ENCODE peak calls at places on chromosomes 7 and 10, in four cellular contexts. C is GM12878, A is HepG2, F is SK-N-SH. X is an unnamed sample.

GRCh38 chr7:155881471-155882350 is 69.4 kb upstream of the SHH start:
- DNase-seq in C (no peak), A (no peak), F (no peak), X (no peak)

GRCh38 chr10:24944512-24945255 is 7.7 kb downstream of the PRTFDC1 start:
- DNase-seq in A (peak), C (no peak), F (no peak), X (peak)

GRCh38 chr7:142440219-142441073 is 182.6 kb upstream of the PRSS58 start:
- DNase-seq in A (peak), F (no peak), C (no peak), X (no peak)

GRCh38 chr7:138975343-138976104 is 5.7 kb downstream of the KIAA1549 start:
- DNase-seq in F (peak), C (no peak), A (no peak), X (no peak)

GRCh38 chr7:134548877-134549276 is at the start of gene AKR1B15:
- DNase-seq in A (no peak), F (no peak), C (peak), X (peak)

GRCh38 chr10:113053091-113053490 is 103.0 kb downstream of the TCF7L2 start:
- DNase-seq in F (no peak), A (no peak), C (no peak), X (no peak)

GRCh38 chr10:125006188-125006680 is 64.3 kb downstream of the ZRANB1 start:
- DNase-seq in F (no peak), A (no peak), C (no peak), X (no peak)

GRCh38 chr7:125481323-125481722 is 551.7 kb upstream of the POT1 start:
- DNase-seq in A (no peak), C (no peak), F (no peak), X (no peak)

GRCh38 chr7:23530355-23530754 is 1.4 kb downstream of the TRA2A start:
- DNase-seq in A (peak), C (no peak), F (peak), X (peak)

GRCh38 chr7:98722402-98722801 is 105.3 kb downstream of the NPTX2 start:
- DNase-seq in A (no peak), F (no peak), C (no peak), X (no peak)

GRCh38 chr10:122782911-122783310 is 62.7 kb downstream of the CUZD1 start:
- DNase-seq in C (no peak), A (no peak), F (no peak), X (no peak)

GRCh38 chr10:5861269-5862031 is 28.2 kb downstream of the ANKRD16 start:
- DNase-seq in C (no peak), A (peak), F (no peak), X (peak)

GRCh38 chr7:38306914-38307313 is 33.5 kb upstream of the TARP start:
- DNase-seq in F (no peak), C (no peak), A (no peak), X (no peak)

GRCh38 chr10:2944788-2945187 is 122.6 kb upstream of the PFKP start:
- DNase-seq in F (no peak), A (no peak), C (no peak), X (no peak)

GRCh38 chr10:67115972-67116371 is 190.1 kb downstream of the LRRTM3 start:
- DNase-seq in C (no peak), A (no peak), F (no peak), X (no peak)

GRCh38 chr7:23593706-23594105 is 3.5 kb upstream of the CCDC126 start:
- DNase-seq in C (no peak), A (no peak), F (no peak), X (no peak)

GRCh38 chr10:28774051-28774995 is 97.0 kb downstream of the BAMBI start:
- DNase-seq in F (peak), C (no peak), A (peak), X (no peak)

GRCh38 chr7:134651991-134652390 is 5.3 kb downstream of the BPGM start:
- DNase-seq in F (no peak), A (no peak), C (no peak), X (no peak)

GRCh38 chr10:22988581-22989360 is 60.9 kb downstream of the ARMC3 start:
- DNase-seq in C (peak), F (peak), A (peak), X (peak)

GRCh38 chr7:98810166-98810802 is 59.5 kb downstream of the TMEM130 start:
- DNase-seq in F (peak), A (no peak), C (no peak), X (no peak)

GRCh38 chr7:98049034-98049433 is 57.6 kb upstream of the LMTK2 start:
- DNase-seq in C (no peak), A (no peak), F (no peak), X (no peak)

GRCh38 chr7:138606251-138606650 is 94.9 kb downstream of the SVOPL start:
- DNase-seq in A (no peak), F (no peak), C (no peak), X (no peak)

DNA sequence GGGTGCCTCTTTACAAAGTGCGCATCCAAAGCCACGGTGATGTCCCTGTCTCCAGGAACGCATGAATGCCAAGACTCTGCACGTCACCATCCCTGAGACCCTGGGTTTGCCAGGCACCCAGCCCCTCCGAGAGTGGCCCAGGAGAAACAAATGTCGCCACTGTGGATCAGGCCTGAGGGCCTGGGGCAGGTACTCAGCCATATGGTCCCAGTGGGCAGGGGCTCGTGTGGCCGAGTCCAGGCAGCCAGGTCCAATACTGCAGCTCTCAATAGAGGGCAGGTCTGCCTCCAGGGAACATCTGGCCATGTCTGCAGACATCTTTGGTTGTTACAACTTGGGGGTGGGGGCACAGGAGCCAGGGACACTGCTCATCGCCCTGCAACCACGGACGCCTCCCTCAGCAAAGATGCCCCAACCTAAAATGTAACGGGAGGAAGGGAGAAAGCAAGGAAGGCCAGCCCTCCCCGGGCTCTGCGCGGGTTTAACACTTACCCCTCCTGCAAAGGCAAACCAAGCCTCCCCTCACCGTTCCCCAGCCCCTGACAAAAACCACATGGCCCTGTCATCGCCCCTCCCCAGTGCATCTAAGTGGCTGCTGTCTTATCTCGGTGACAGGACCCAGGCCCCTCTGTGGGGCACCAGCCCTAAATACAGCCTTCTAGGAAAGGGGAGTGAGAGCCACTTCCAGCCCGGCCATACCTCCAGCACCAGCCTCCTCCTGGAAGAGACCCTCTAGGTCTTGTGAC is 10.3 kb upstream of the PAPOLB start:
- DNase-seq in F (peak), C (no peak), A (no peak), X (no peak)
- TF ChIP-seq PBX3 in F (peak), C (no peak), A (no peak), X (no peak)

DNA sequence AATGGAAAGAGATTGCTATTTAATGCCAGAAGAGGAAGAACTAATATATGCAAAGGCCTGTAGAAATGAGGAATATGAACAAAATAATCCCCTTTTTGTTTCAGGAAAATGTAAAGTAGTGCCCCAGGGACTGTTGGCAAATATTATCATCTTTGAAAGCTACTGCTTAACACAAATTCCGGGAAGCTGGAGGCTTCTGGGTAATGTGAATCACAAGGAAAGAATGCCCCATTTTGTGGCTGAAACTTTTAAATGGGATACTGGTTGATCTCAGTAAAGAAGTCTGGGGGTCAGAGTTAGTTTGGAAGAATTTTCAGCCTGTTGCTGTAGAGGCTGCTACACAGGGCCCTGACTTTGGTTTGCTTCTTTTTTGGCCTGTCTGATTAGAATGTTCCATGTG is 141.0 kb downstream of the PTEN start:
- DNase-seq in F (no peak), C (no peak), A (no peak), X (no peak)
- TF ChIP-seq PBX3 in F (no peak), C (no peak), A (no peak), X (no peak)

GRCh38 chr10:17059197-17059688 is 70.4 kb downstream of the CUBN start:
- DNase-seq in A (no peak), F (no peak), C (no peak), X (peak)
- TF ChIP-seq PBX3 in A (no peak), F (peak), C (no peak), X (no peak)

DNA sequence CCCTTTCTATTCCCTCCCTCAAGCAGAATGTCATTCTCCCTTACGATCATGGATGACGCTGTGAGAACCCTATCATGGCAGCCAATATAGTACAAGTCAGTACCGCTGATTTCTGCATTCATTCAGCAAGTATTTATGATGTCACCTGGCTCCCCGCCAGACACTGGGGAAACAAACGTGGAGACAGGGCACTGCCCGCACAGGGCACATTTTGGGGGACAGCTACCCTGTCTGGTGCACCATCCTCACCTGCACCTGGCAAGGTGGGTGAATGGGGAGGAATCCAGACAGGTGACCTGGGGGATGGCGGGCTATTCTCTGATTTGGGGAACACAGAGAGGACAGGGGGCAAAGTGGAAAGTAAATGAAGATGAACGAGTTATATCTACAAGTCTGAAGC is 28.4 kb downstream of the MKI67 start:
- DNase-seq in C (no peak), F (no peak), A (no peak), X (no peak)
- TF ChIP-seq PBX3 in C (no peak), F (no peak), A (no peak), X (no peak)

GRCh38 chr10:50312464-50313437 is 61.4 kb upstream of the ASAH2 start:
- DNase-seq in C (no peak), A (no peak), F (no peak), X (no peak)
- TF ChIP-seq PBX3 in C (no peak), A (no peak), F (no peak), X (no peak)

GRCh38 chr10:129924375-129925085 is 39.5 kb downstream of the EBF3 start:
- DNase-seq in C (no peak), A (no peak), F (no peak), X (no peak)
- TF ChIP-seq PBX3 in C (no peak), A (no peak), F (no peak), X (no peak)

DNA sequence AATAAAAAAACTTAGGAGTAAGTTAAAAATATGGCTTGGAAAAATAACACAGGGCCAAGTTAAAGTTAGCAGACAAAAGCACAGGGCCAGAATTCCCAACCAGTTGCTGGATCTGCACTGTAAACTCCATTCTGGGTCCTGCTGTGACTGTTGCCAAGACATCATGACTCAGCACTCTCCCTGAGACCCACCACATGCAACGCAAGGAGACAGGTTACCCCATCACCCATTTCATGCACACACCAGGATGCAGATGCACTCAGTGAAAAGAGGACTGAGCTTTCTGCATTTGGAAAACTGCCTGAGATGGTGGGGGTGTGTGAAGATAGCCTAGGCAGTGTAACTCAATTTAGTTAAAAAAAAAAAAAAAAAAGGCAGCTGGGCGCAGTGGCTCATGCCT is 97.6 kb upstream of the ZNF438 start:
- DNase-seq in A (no peak), C (no peak), F (no peak), X (peak)
- TF ChIP-seq PBX3 in A (no peak), C (no peak), F (no peak), X (no peak)

GRCh38 chr7:31603076-31603475 is 83.9 kb upstream of the PPP1R17 start:
- DNase-seq in F (no peak), C (no peak), A (no peak), X (no peak)
- TF ChIP-seq PBX3 in F (no peak), C (no peak), A (no peak), X (no peak)

DNA sequence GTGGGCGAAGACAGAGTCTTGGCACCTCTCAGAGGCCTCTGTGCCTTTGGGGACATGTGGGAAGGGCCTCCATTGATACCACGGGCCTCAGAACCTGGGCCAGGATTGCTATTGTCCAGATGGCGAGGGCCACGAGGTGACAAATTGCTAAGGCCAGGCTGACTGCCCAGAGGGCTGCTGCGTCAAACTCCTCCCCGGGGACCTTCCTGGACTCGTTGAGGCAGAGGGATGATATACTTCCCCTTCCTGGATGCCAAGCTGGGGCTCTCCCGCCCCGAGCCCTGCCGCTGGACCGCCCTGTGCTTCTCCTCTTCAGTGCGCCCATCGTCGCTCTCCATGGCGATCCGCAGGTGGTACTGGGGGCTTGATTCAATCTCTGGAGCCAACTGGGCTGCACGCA is 58.9 kb downstream of the LRRC72 start:
- DNase-seq in A (no peak), F (no peak), C (no peak), X (no peak)
- TF ChIP-seq PBX3 in A (no peak), F (no peak), C (no peak), X (no peak)

GRCh38 chr10:129692695-129693094 is 225.7 kb downstream of the MGMT start:
- DNase-seq in C (no peak), A (no peak), F (no peak), X (no peak)

GRCh38 chr10:129694184-129694583 is 227.1 kb downstream of the MGMT start:
- DNase-seq in A (no peak), C (no peak), F (no peak), X (no peak)

GRCh38 chr10:129695671-129696070 is 228.6 kb downstream of the MGMT start:
- DNase-seq in C (no peak), A (no peak), F (no peak), X (no peak)

GRCh38 chr10:129694633-129695356 is 227.8 kb downstream of the MGMT start:
- DNase-seq in F (no peak), A (no peak), C (no peak), X (no peak)

GRCh38 chr10:129693382-129693781 is 226.3 kb downstream of the MGMT start:
- DNase-seq in A (no peak), C (no peak), F (no peak), X (no peak)
- TF ChIP-seq PBX3 in A (no peak), C (no peak), F (no peak), X (no peak)

X was measured in A549.